ENCODE peak calls at places on chromosomes 4 and X, in eight cellular contexts. One of them, this sample, is unnamed. For H3K4me1, the result is how much of the 10 kb centered on the place peaks cover.

GRCh38 chr4:5900844-5901243 is 8.0 kb upstream of the CRMP1 start:
- DNase-seq in pancreas: no peak
- DNase-seq in mammary epithelial cell: no peak
- DNase-seq in keratinocyte: no peak
- DNase-seq in naive thymus-derived CD4-positive, alpha-beta T cell: no peak
- DNase-seq in ovary: no peak
- DNase-seq in left ventricle myocardium inferior: no peak
- DNase-seq in GM23248: no peak
- DNase-seq in this sample: no peak

GRCh38 chrX:20066968-20067708 is 49.6 kb downstream of the MAP7D2 start:
- DNase-seq in GM23248: peak
- DNase-seq in ovary: no peak
- DNase-seq in left ventricle myocardium inferior: no peak
- DNase-seq in pancreas: peak
- DNase-seq in mammary epithelial cell: peak
- DNase-seq in keratinocyte: no peak
- DNase-seq in naive thymus-derived CD4-positive, alpha-beta T cell: no peak
- DNase-seq in this sample: no peak

GRCh38 chr4:54065282-54066087 is 1.1 kb upstream of the CHIC2 start:
- DNase-seq in pancreas: no peak
- DNase-seq in naive thymus-derived CD4-positive, alpha-beta T cell: no peak
- DNase-seq in left ventricle myocardium inferior: no peak
- DNase-seq in keratinocyte: no peak
- DNase-seq in ovary: no peak
- DNase-seq in GM23248: peak
- DNase-seq in mammary epithelial cell: peak
- DNase-seq in this sample: peak

GRCh38 chrX:98795636-98796035 is 1614.4 kb downstream of the PCDH19 start:
- DNase-seq in keratinocyte: peak
- DNase-seq in naive thymus-derived CD4-positive, alpha-beta T cell: no peak
- DNase-seq in ovary: no peak
- DNase-seq in pancreas: no peak
- DNase-seq in GM23248: peak
- DNase-seq in mammary epithelial cell: no peak
- DNase-seq in left ventricle myocardium inferior: no peak
- DNase-seq in this sample: no peak

GRCh38 chrX:38618152-38618551 is 56.8 kb downstream of the TSPAN7 start:
- DNase-seq in naive thymus-derived CD4-positive, alpha-beta T cell: no peak
- DNase-seq in pancreas: no peak
- DNase-seq in ovary: no peak
- DNase-seq in mammary epithelial cell: no peak
- DNase-seq in left ventricle myocardium inferior: no peak
- DNase-seq in keratinocyte: no peak
- DNase-seq in GM23248: no peak
- DNase-seq in this sample: no peak

GRCh38 chr4:93764647-93765246 is 63.8 kb upstream of the ATOH1 start:
- DNase-seq in naive thymus-derived CD4-positive, alpha-beta T cell: no peak
- DNase-seq in keratinocyte: no peak
- DNase-seq in mammary epithelial cell: peak
- DNase-seq in ovary: no peak
- DNase-seq in left ventricle myocardium inferior: no peak
- DNase-seq in GM23248: peak
- DNase-seq in pancreas: no peak
- DNase-seq in this sample: no peak

GRCh38 chr4:125750827-125751466 is 436.2 kb downstream of the FAT4 start:
- DNase-seq in mammary epithelial cell: no peak
- DNase-seq in keratinocyte: no peak
- DNase-seq in ovary: no peak
- DNase-seq in left ventricle myocardium inferior: no peak
- DNase-seq in GM23248: peak
- DNase-seq in pancreas: no peak
- DNase-seq in naive thymus-derived CD4-positive, alpha-beta T cell: no peak
- DNase-seq in this sample: peak

GRCh38 chr4:76011700-76012387 is 4.5 kb upstream of the CXCL9 start:
- DNase-seq in pancreas: no peak
- DNase-seq in ovary: no peak
- DNase-seq in mammary epithelial cell: peak
- DNase-seq in left ventricle myocardium inferior: no peak
- DNase-seq in keratinocyte: no peak
- DNase-seq in GM23248: peak
- DNase-seq in naive thymus-derived CD4-positive, alpha-beta T cell: no peak
- DNase-seq in this sample: peak

GRCh38 chr4:90025248-90025647 is 101.9 kb upstream of the CCSER1 start:
- DNase-seq in mammary epithelial cell: peak
- DNase-seq in naive thymus-derived CD4-positive, alpha-beta T cell: no peak
- DNase-seq in keratinocyte: no peak
- DNase-seq in GM23248: peak
- DNase-seq in left ventricle myocardium inferior: no peak
- DNase-seq in pancreas: no peak
- DNase-seq in ovary: no peak
- DNase-seq in this sample: no peak

GRCh38 chr4:19614171-19614570 is 637.5 kb upstream of the SLIT2 start:
- DNase-seq in pancreas: no peak
- DNase-seq in keratinocyte: no peak
- DNase-seq in left ventricle myocardium inferior: no peak
- DNase-seq in GM23248: no peak
- DNase-seq in ovary: no peak
- DNase-seq in naive thymus-derived CD4-positive, alpha-beta T cell: no peak
- DNase-seq in mammary epithelial cell: peak
- DNase-seq in this sample: no peak

DNA sequence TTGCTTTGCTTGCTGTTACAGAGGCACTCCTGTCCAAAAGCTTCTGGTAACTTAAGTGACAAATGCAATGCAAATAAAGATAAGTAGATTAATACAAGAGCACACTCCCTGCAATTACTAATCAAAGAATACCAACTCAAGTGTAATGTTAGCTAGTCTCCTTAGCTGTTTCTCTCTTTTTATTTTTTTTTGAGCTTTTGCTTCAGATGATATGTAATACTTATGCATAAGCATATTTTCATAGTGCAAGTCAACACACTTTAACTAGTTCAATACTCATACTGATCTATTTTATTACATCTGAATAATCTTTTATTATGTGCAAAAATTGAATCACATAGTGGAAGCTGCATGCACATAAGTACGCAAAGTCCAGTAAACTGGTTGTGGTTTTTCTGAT is 2.7 kb downstream of the SLC7A11 start:
- DNase-seq in pancreas: no peak
- DNase-seq in GM23248: no peak
- DNase-seq in naive thymus-derived CD4-positive, alpha-beta T cell: no peak
- DNase-seq in keratinocyte: no peak
- DNase-seq in left ventricle myocardium inferior: no peak
- DNase-seq in mammary epithelial cell: no peak
- DNase-seq in ovary: no peak
- DNase-seq in this sample: no peak
- H3K4me1 ChIP-seq in pancreas: under half
- H3K4me1 ChIP-seq in GM23248: under half
- H3K4me1 ChIP-seq in naive thymus-derived CD4-positive, alpha-beta T cell: under half
- H3K4me1 ChIP-seq in keratinocyte: under half
- H3K4me1 ChIP-seq in left ventricle myocardium inferior: under half
- H3K4me1 ChIP-seq in mammary epithelial cell: under half
- H3K4me1 ChIP-seq in ovary: under half
- H3K4me1 ChIP-seq in this sample: under half

GRCh38 chr4:168630445-168631187 is 133.8 kb downstream of the PALLD start:
- DNase-seq in naive thymus-derived CD4-positive, alpha-beta T cell: no peak
- DNase-seq in ovary: no peak
- DNase-seq in GM23248: peak
- DNase-seq in left ventricle myocardium inferior: no peak
- DNase-seq in pancreas: no peak
- DNase-seq in keratinocyte: peak
- DNase-seq in mammary epithelial cell: peak
- DNase-seq in this sample: no peak
- H3K27ac ChIP-seq in naive thymus-derived CD4-positive, alpha-beta T cell: no peak
- H3K27ac ChIP-seq in ovary: peak
- H3K27ac ChIP-seq in GM23248: no peak
- H3K27ac ChIP-seq in left ventricle myocardium inferior: peak
- H3K27ac ChIP-seq in pancreas: no peak
- H3K27ac ChIP-seq in keratinocyte: peak
- H3K27ac ChIP-seq in mammary epithelial cell: peak
- H3K27ac ChIP-seq in this sample: no peak

GRCh38 chrX:9528498-9528897 is 63.6 kb downstream of the TBL1X start:
- DNase-seq in naive thymus-derived CD4-positive, alpha-beta T cell: no peak
- DNase-seq in pancreas: no peak
- DNase-seq in ovary: no peak
- DNase-seq in keratinocyte: no peak
- DNase-seq in GM23248: no peak
- DNase-seq in left ventricle myocardium inferior: no peak
- DNase-seq in mammary epithelial cell: no peak
- DNase-seq in this sample: no peak

GRCh38 chrX:9525511-9526248 is 60.8 kb downstream of the TBL1X start:
- DNase-seq in GM23248: no peak
- DNase-seq in mammary epithelial cell: no peak
- DNase-seq in left ventricle myocardium inferior: no peak
- DNase-seq in keratinocyte: no peak
- DNase-seq in naive thymus-derived CD4-positive, alpha-beta T cell: no peak
- DNase-seq in ovary: no peak
- DNase-seq in pancreas: no peak
- DNase-seq in this sample: no peak

GRCh38 chrX:9529223-9529622 is 64.4 kb downstream of the TBL1X start:
- DNase-seq in ovary: no peak
- DNase-seq in mammary epithelial cell: no peak
- DNase-seq in naive thymus-derived CD4-positive, alpha-beta T cell: no peak
- DNase-seq in GM23248: no peak
- DNase-seq in left ventricle myocardium inferior: no peak
- DNase-seq in pancreas: no peak
- DNase-seq in keratinocyte: no peak
- DNase-seq in this sample: no peak

GRCh38 chrX:9530848-9531274 is 66.0 kb downstream of the TBL1X start:
- DNase-seq in left ventricle myocardium inferior: peak
- DNase-seq in ovary: peak
- DNase-seq in pancreas: peak
- DNase-seq in GM23248: peak
- DNase-seq in naive thymus-derived CD4-positive, alpha-beta T cell: peak
- DNase-seq in mammary epithelial cell: peak
- DNase-seq in keratinocyte: no peak
- DNase-seq in this sample: peak

DNA sequence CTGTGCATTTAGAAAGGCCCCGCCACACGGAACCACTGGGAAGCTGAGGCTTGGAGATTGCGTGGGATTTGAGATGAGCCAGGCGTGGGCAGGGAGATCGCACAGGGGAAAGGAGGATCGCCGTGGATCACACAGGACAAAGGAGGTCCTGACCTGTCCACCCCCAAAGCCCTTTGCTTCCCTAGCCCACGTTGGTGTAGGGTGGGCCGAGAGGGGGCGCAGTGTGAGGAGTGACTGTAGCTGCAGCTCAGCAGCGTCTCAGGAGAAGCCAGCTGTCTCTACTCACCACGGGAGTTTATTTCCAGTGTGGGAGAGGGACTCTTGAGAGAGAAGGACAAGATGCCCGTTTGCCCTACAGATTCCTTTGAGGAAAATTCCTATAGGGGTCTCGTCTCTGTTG is 62.1 kb downstream of the TBL1X start:
- DNase-seq in keratinocyte: no peak
- DNase-seq in GM23248: no peak
- DNase-seq in left ventricle myocardium inferior: no peak
- DNase-seq in mammary epithelial cell: no peak
- DNase-seq in pancreas: no peak
- DNase-seq in naive thymus-derived CD4-positive, alpha-beta T cell: no peak
- DNase-seq in ovary: no peak
- DNase-seq in this sample: no peak
- H3K4me1 ChIP-seq in keratinocyte: under half
- H3K4me1 ChIP-seq in GM23248: under half
- H3K4me1 ChIP-seq in left ventricle myocardium inferior: under half
- H3K4me1 ChIP-seq in mammary epithelial cell: under half
- H3K4me1 ChIP-seq in pancreas: under half
- H3K4me1 ChIP-seq in naive thymus-derived CD4-positive, alpha-beta T cell: under half
- H3K4me1 ChIP-seq in ovary: under half
- H3K4me1 ChIP-seq in this sample: under half

GRCh38 chrX:70479970-70480659 is 35.5 kb downstream of the DLG3 start:
- DNase-seq in GM23248: no peak
- DNase-seq in ovary: no peak
- DNase-seq in left ventricle myocardium inferior: no peak
- DNase-seq in mammary epithelial cell: no peak
- DNase-seq in keratinocyte: no peak
- DNase-seq in pancreas: peak
- DNase-seq in naive thymus-derived CD4-positive, alpha-beta T cell: no peak
- DNase-seq in this sample: no peak

GRCh38 chrX:70479197-70479969 is 34.7 kb downstream of the DLG3 start:
- DNase-seq in mammary epithelial cell: peak
- DNase-seq in GM23248: peak
- DNase-seq in naive thymus-derived CD4-positive, alpha-beta T cell: no peak
- DNase-seq in keratinocyte: no peak
- DNase-seq in pancreas: no peak
- DNase-seq in ovary: no peak
- DNase-seq in left ventricle myocardium inferior: no peak
- DNase-seq in this sample: no peak

GRCh38 chrX:70476934-70477733 is 32.5 kb downstream of the DLG3 start:
- DNase-seq in pancreas: peak
- DNase-seq in ovary: peak
- DNase-seq in GM23248: peak
- DNase-seq in mammary epithelial cell: peak
- DNase-seq in keratinocyte: no peak
- DNase-seq in left ventricle myocardium inferior: no peak
- DNase-seq in naive thymus-derived CD4-positive, alpha-beta T cell: no peak
- DNase-seq in this sample: peak

GRCh38 chrX:70477734-70478075 is 33.1 kb downstream of the DLG3 start:
- DNase-seq in naive thymus-derived CD4-positive, alpha-beta T cell: no peak
- DNase-seq in pancreas: no peak
- DNase-seq in GM23248: no peak
- DNase-seq in ovary: no peak
- DNase-seq in left ventricle myocardium inferior: no peak
- DNase-seq in keratinocyte: no peak
- DNase-seq in mammary epithelial cell: no peak
- DNase-seq in this sample: no peak

GRCh38 chrX:70478521-70478920 is 33.9 kb downstream of the DLG3 start:
- DNase-seq in pancreas: no peak
- DNase-seq in keratinocyte: no peak
- DNase-seq in ovary: no peak
- DNase-seq in GM23248: no peak
- DNase-seq in mammary epithelial cell: no peak
- DNase-seq in left ventricle myocardium inferior: no peak
- DNase-seq in naive thymus-derived CD4-positive, alpha-beta T cell: no peak
- DNase-seq in this sample: no peak
- H3K27ac ChIP-seq in pancreas: peak
- H3K27ac ChIP-seq in keratinocyte: no peak
- H3K27ac ChIP-seq in ovary: peak
- H3K27ac ChIP-seq in GM23248: peak
- H3K27ac ChIP-seq in mammary epithelial cell: peak
- H3K27ac ChIP-seq in left ventricle myocardium inferior: peak
- H3K27ac ChIP-seq in naive thymus-derived CD4-positive, alpha-beta T cell: no peak
- H3K27ac ChIP-seq in this sample: no peak

GRCh38 chr4:147816382-147817254 is 84.7 kb downstream of the ARHGAP10 start:
- DNase-seq in pancreas: no peak
- DNase-seq in ovary: no peak
- DNase-seq in GM23248: no peak
- DNase-seq in naive thymus-derived CD4-positive, alpha-beta T cell: no peak
- DNase-seq in mammary epithelial cell: no peak
- DNase-seq in keratinocyte: no peak
- DNase-seq in left ventricle myocardium inferior: no peak
- DNase-seq in this sample: no peak
- H3K4me1 ChIP-seq in pancreas: under half
- H3K4me1 ChIP-seq in ovary: under half
- H3K4me1 ChIP-seq in GM23248: under half
- H3K4me1 ChIP-seq in naive thymus-derived CD4-positive, alpha-beta T cell: under half
- H3K4me1 ChIP-seq in mammary epithelial cell: under half
- H3K4me1 ChIP-seq in keratinocyte: under half
- H3K4me1 ChIP-seq in left ventricle myocardium inferior: half or more
- H3K4me1 ChIP-seq in this sample: under half

GRCh38 chr4:41428205-41428940 is 109.6 kb upstream of the LIMCH1 start:
- DNase-seq in GM23248: no peak
- DNase-seq in pancreas: no peak
- DNase-seq in left ventricle myocardium inferior: no peak
- DNase-seq in keratinocyte: no peak
- DNase-seq in naive thymus-derived CD4-positive, alpha-beta T cell: no peak
- DNase-seq in ovary: no peak
- DNase-seq in mammary epithelial cell: no peak
- DNase-seq in this sample: no peak
- H3K27ac ChIP-seq in GM23248: no peak
- H3K27ac ChIP-seq in pancreas: no peak
- H3K27ac ChIP-seq in left ventricle myocardium inferior: peak
- H3K27ac ChIP-seq in keratinocyte: no peak
- H3K27ac ChIP-seq in naive thymus-derived CD4-positive, alpha-beta T cell: no peak
- H3K27ac ChIP-seq in ovary: no peak
- H3K27ac ChIP-seq in mammary epithelial cell: no peak
- H3K27ac ChIP-seq in this sample: peak